ENCODE peak calls at places on chromosomes 12 and 14, in four cellular contexts. T is lung, J is mammary epithelial cell, Y is psoas muscle. S is an unnamed sample. For H3K27me3, the result is how much of the 10 kb centered on the place peaks cover.

GRCh38 chr12:50212071-50212467 is 44.9 kb upstream of the CERS5 start:
- DNase-seq in Y (no peak), J (no peak), T (no peak), S (no peak)

GRCh38 chr12:119393685-119394084 is 59.2 kb downstream of the CCDC60 start:
- DNase-seq in J (no peak), T (no peak), Y (no peak), S (no peak)

GRCh38 chr12:7120166-7120565 is 8.5 kb downstream of the RBP5 start:
- DNase-seq in J (no peak), T (no peak), Y (no peak), S (no peak)

GRCh38 chr12:45509187-45509586 is 220.3 kb upstream of the ARID2 start:
- DNase-seq in J (peak), Y (no peak), T (no peak), S (peak)

GRCh38 chr14:77194706-77195105 is 13.1 kb downstream of the TMEM63C start:
- DNase-seq in J (no peak), Y (no peak), T (no peak), S (no peak)

GRCh38 chr14:68168460-68169109 is 349.0 kb downstream of the RAD51B start:
- DNase-seq in J (no peak), T (no peak), Y (no peak), S (no peak)

GRCh38 chr12:120490833-120491512 is 4.9 kb upstream of the DYNLL1 start:
- DNase-seq in T (no peak), Y (no peak), J (no peak), S (no peak)

GRCh38 chr12:62396750-62397149 is 69.9 kb upstream of the MON2 start:
- DNase-seq in T (no peak), J (no peak), Y (no peak), S (no peak)

GRCh38 chr14:94373708-94374107 is 14.7 kb downstream of the SERPINA1 start:
- DNase-seq in Y (peak), J (peak), T (no peak), S (peak)

GRCh38 chr12:57734586-57734985 is 4.0 kb downstream of the AGAP2 start:
- DNase-seq in Y (no peak), J (no peak), T (no peak), S (peak)

GRCh38 chr12:57732270-57732669 is 6.3 kb downstream of the AGAP2 start:
- DNase-seq in Y (no peak), J (no peak), T (no peak), S (no peak)

GRCh38 chr12:57735198-57735855 is 3.2 kb downstream of the AGAP2 start:
- DNase-seq in T (no peak), J (no peak), Y (no peak), S (no peak)

GRCh38 chr12:57732726-57733593 is 5.6 kb downstream of the AGAP2 start:
- DNase-seq in T (no peak), J (no peak), Y (no peak), S (no peak)

GRCh38 chr12:57733928-57734327 is 4.6 kb downstream of the AGAP2 start:
- DNase-seq in Y (no peak), T (no peak), J (no peak), S (no peak)
- H3K27me3 ChIP-seq in Y (under half), T (under half), J (under half), S (half or more)

DNA sequence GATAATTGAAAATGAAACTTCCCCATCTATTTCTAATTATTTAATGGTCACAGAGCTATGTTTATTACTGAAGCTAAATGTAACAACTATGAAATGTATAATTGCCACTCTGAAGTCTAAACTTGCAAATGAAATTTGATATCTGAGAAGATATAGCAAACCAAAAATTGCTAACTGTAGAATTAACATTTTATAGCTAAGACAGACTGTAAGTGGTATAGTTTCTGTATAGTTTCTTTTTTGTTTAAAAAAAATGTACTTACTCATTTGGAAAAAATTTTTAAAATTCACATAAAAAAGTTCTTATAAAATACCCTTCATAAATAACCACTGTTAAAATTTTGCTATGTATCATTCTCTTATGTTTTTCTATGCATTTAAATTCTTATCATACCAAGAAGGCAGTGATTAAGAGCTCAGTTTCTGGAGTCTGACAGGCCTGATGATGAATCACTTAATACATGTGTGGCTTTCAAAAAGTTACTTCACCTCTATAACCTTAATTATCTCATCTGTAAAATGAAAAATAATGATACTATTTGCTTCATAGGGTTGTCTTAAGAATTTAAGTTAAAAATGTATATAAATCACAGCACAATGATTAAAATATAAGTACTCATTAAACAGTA is 214.7 kb upstream of the GARIN2 start:
- DNase-seq in Y (no peak), J (peak), T (no peak), S (peak)
- TF ChIP-seq CTCF in Y (no peak), J (no peak), T (no peak), S (no peak)

DNA sequence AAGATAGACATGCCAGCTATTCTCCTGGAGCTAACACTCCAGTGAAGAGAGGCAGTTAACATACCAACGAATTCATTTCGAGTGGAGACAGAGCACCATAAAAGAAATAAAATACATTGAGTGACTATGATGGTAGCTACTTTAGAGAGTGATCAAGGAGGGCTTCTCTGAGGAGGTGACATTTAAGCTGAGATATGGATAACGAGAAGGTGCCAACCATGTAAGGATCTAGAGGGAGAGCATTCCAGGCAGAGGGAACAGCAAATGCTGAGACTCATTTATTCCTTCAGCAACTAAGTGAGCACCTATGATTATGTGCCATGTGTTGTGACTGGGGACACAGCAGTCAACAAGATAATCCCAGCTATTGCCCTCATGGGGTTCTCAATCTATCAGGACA is 28.3 kb upstream of the OAS1 start:
- DNase-seq in J (no peak), Y (no peak), T (no peak), S (no peak)
- H3K27me3 ChIP-seq in J (under half), Y (under half), T (under half), S (half or more)

GRCh38 chr14:50109342-50109741 is 7.0 kb downstream of the VCPKMT start:
- DNase-seq in T (no peak), J (no peak), Y (no peak), S (no peak)
- TF ChIP-seq CTCF in T (no peak), J (peak), Y (no peak), S (peak)

DNA sequence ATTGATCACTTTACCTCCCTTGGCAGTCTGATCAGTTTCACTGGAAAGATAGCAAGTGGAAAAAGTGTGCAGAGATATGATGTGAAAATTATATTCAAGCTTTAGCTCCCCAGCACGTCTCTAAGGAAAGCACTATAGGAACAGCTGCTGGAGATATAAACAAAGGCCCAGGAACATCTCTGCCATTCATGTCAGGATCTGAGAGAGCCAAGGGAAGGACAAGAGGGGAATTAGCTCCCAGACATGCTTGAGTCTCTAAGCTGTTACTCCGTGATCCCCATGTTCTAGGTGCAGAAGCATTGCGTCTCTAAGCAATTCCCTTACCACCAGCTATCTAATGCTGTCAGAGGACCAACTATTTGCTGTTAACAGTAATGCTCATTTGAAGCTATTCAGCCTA is 700.2 kb downstream of the DIO2 start:
- DNase-seq in T (no peak), J (no peak), Y (no peak), S (no peak)
- H3K27me3 ChIP-seq in T (under half), J (under half), Y (under half), S (under half)